ENCODE peak calls at places on chromosomes 12 and 14, in nine cellular contexts. Z is CD8-positive, alpha-beta T cell; N is GM04504; M is NCI-H2029; K is AML-193; B is activated naive CD4-positive, alpha-beta T cell; G is RWPE2; C is non-pigmented ciliary epithelial cell; D is transverse colon. H is an unnamed sample.

GRCh38 chr14:104221636-104222375 is 83.4 kb downstream of the KIF26A start:
- DNase-seq in M (no peak), Z (no peak), N (no peak), D (no peak), G (peak), C (no peak), B (no peak), K (no peak), H (no peak)

GRCh38 chr12:103627189-103627855 is 40.2 kb downstream of the STAB2 start:
- DNase-seq in Z (no peak), N (no peak), B (no peak), D (no peak), M (peak), C (no peak), G (no peak), K (no peak), H (no peak)

GRCh38 chr12:109766251-109766778 is 52.7 kb downstream of the FAM222A start:
- DNase-seq in M (no peak), C (no peak), G (no peak), B (no peak), K (no peak), D (no peak), N (no peak), Z (no peak), H (no peak)

GRCh38 chr14:54256156-54256555 is 140.7 kb upstream of the CDKN3 start:
- DNase-seq in K (no peak), Z (no peak), C (no peak), B (no peak), G (no peak), D (no peak), N (no peak), M (no peak), H (no peak)

GRCh38 chr12:122966743-122967058 is 438 bp upstream of the ABCB9 start:
- DNase-seq in M (no peak), B (no peak), K (no peak), C (no peak), D (no peak), Z (no peak), G (no peak), N (no peak), H (no peak)

GRCh38 chr12:82973601-82974000 is 286.9 kb downstream of the TMTC2 start:
- DNase-seq in G (no peak), N (no peak), K (no peak), B (no peak), Z (no peak), C (no peak), M (no peak), D (no peak), H (no peak)

GRCh38 chr12:20527396-20528154 is 159.2 kb downstream of the PDE3A start:
- DNase-seq in G (no peak), C (no peak), B (no peak), N (no peak), K (no peak), D (no peak), M (no peak), Z (no peak), H (no peak)

GRCh38 chr12:104632724-104633181 is 176.0 kb downstream of the CHST11 start:
- DNase-seq in N (peak), B (no peak), D (no peak), Z (no peak), G (peak), K (no peak), M (no peak), C (no peak), H (no peak)

GRCh38 chr14:100617715-100618693 is 30.8 kb upstream of the BEGAIN start:
- DNase-seq in N (no peak), G (peak), D (peak), Z (no peak), C (no peak), B (no peak), M (no peak), K (peak), H (no peak)

GRCh38 chr12:11949738-11950403 is 120.9 kb upstream of the BCL2L14 start:
- DNase-seq in K (no peak), M (peak), N (no peak), C (no peak), Z (no peak), G (no peak), D (no peak), B (no peak), H (no peak)

GRCh38 chr12:49225551-49226166 is 36.8 kb upstream of the TUBA1A start:
- DNase-seq in C (no peak), D (peak), N (no peak), Z (no peak), K (no peak), M (no peak), B (no peak), G (no peak), H (no peak)

GRCh38 chr14:87108726-87109125 is 884.3 kb downstream of the GALC start:
- DNase-seq in D (no peak), M (no peak), Z (no peak), K (no peak), C (no peak), B (no peak), N (peak), G (no peak), H (no peak)

GRCh38 chr12:42360747-42361403 is 34.9 kb downstream of the PPHLN1 start:
- DNase-seq in D (no peak), C (no peak), B (no peak), G (no peak), Z (no peak), M (no peak), K (no peak), N (no peak), H (no peak)

GRCh38 chr12:128250091-128250490 is 16.9 kb upstream of the TMEM132C start:
- DNase-seq in K (no peak), N (no peak), B (no peak), D (no peak), M (no peak), Z (no peak), G (no peak), C (no peak), H (no peak)

GRCh38 chr14:50784683-50785505 is 46.1 kb downstream of the NIN start:
- DNase-seq in K (no peak), G (no peak), D (no peak), C (no peak), B (no peak), N (no peak), M (no peak), Z (no peak), H (no peak)

GRCh38 chr14:31207746-31208545 is at the start of gene HECTD1:
- DNase-seq in N (peak), K (peak), C (no peak), M (peak), B (peak), Z (peak), D (peak), G (peak), H (peak)

GRCh38 chr12:132711169-132711843 is 664 bp downstream of the PGAM5 start:
- DNase-seq in Z (no peak), M (no peak), G (no peak), C (no peak), D (peak), N (no peak), K (no peak), B (no peak), H (no peak)

GRCh38 chr12:16384732-16385131 is 37.3 kb downstream of the MGST1 start:
- DNase-seq in G (no peak), M (no peak), N (no peak), Z (no peak), B (no peak), K (no peak), C (no peak), D (no peak), H (no peak)

GRCh38 chr12:120538281-120539156 is 4.4 kb downstream of the RNF10 start:
- DNase-seq in M (peak), N (no peak), K (peak), C (no peak), G (no peak), Z (no peak), B (no peak), D (peak), H (no peak)

GRCh38 chr12:1830981-1831930 is 10.9 kb downstream of the LRTM2 start:
- DNase-seq in C (no peak), K (no peak), M (peak), N (no peak), B (no peak), D (peak), Z (no peak), G (peak), H (no peak)

H was measured in esophagus squamous epithelium.